ENCODE peak calls at places on chromosomes 11 and 22, in seven cellular contexts. One of them, this sample, is unnamed.

GRCh38 chr11:96319901-96320656 is 22.9 kb downstream of the MAML2 start:
- DNase-seq in adrenal gland: no peak
- DNase-seq in transverse colon: no peak
- DNase-seq in astrocyte: no peak
- DNase-seq in heart right ventricle: no peak
- DNase-seq in cardiac muscle cell: no peak
- DNase-seq in PC-3: no peak
- DNase-seq in this sample: no peak

GRCh38 chr11:66708026-66708579 is 20.9 kb downstream of the SPTBN2 start:
- DNase-seq in adrenal gland: no peak
- DNase-seq in transverse colon: no peak
- DNase-seq in astrocyte: no peak
- DNase-seq in heart right ventricle: no peak
- DNase-seq in cardiac muscle cell: no peak
- DNase-seq in PC-3: no peak
- DNase-seq in this sample: no peak

GRCh38 chr11:43575931-43576833 is 104.4 kb upstream of the HSD17B12 start:
- DNase-seq in adrenal gland: no peak
- DNase-seq in transverse colon: no peak
- DNase-seq in astrocyte: peak; percentile 38
- DNase-seq in heart right ventricle: no peak
- DNase-seq in cardiac muscle cell: peak; percentile 64
- DNase-seq in PC-3: no peak
- DNase-seq in this sample: no peak

GRCh38 chr11:113894421-113894996 is 10.1 kb upstream of the HTR3B start:
- DNase-seq in adrenal gland: no peak
- DNase-seq in transverse colon: no peak
- DNase-seq in astrocyte: no peak
- DNase-seq in heart right ventricle: peak; percentile 18
- DNase-seq in cardiac muscle cell: peak; percentile 85
- DNase-seq in PC-3: no peak
- DNase-seq in this sample: no peak

GRCh38 chr22:43154887-43155536 is 3.7 kb downstream of the TSPO start:
- DNase-seq in adrenal gland: no peak
- DNase-seq in transverse colon: no peak
- DNase-seq in astrocyte: no peak
- DNase-seq in heart right ventricle: no peak
- DNase-seq in cardiac muscle cell: no peak
- DNase-seq in PC-3: no peak
- DNase-seq in this sample: no peak

GRCh38 chr22:37701121-37701786 is 4.4 kb downstream of the TRIOBP start:
- DNase-seq in adrenal gland: no peak
- DNase-seq in transverse colon: no peak
- DNase-seq in astrocyte: no peak
- DNase-seq in heart right ventricle: no peak
- DNase-seq in cardiac muscle cell: no peak
- DNase-seq in PC-3: peak; percentile 18
- DNase-seq in this sample: no peak

GRCh38 chr22:44384563-44384940 is 71.8 kb upstream of the SHISAL1 start:
- DNase-seq in adrenal gland: no peak
- DNase-seq in transverse colon: no peak
- DNase-seq in astrocyte: no peak
- DNase-seq in heart right ventricle: no peak
- DNase-seq in cardiac muscle cell: no peak
- DNase-seq in PC-3: no peak
- DNase-seq in this sample: no peak

GRCh38 chr11:90774727-90775572 is 552.1 kb upstream of the CHORDC1 start:
- DNase-seq in adrenal gland: no peak
- DNase-seq in transverse colon: no peak
- DNase-seq in astrocyte: no peak
- DNase-seq in heart right ventricle: no peak
- DNase-seq in cardiac muscle cell: no peak
- DNase-seq in PC-3: no peak
- DNase-seq in this sample: no peak

GRCh38 chr22:42648368-42649260 is 578 bp downstream of the CYB5R3 start:
- DNase-seq in adrenal gland: peak; percentile 64
- DNase-seq in transverse colon: peak; percentile 89
- DNase-seq in astrocyte: peak; percentile 44
- DNase-seq in heart right ventricle: peak; percentile 61
- DNase-seq in cardiac muscle cell: no peak
- DNase-seq in PC-3: peak; percentile 37
- DNase-seq in this sample: peak; percentile 52

GRCh38 chr11:96551136-96551535 is 161.3 kb downstream of the JRKL start:
- DNase-seq in adrenal gland: no peak
- DNase-seq in transverse colon: no peak
- DNase-seq in astrocyte: no peak
- DNase-seq in heart right ventricle: no peak
- DNase-seq in cardiac muscle cell: no peak
- DNase-seq in PC-3: peak; percentile 1
- DNase-seq in this sample: no peak

GRCh38 chr11:70099578-70100282 is 21.6 kb downstream of the ANO1 start:
- DNase-seq in adrenal gland: no peak
- DNase-seq in transverse colon: no peak
- DNase-seq in astrocyte: peak; percentile 44
- DNase-seq in heart right ventricle: no peak
- DNase-seq in cardiac muscle cell: no peak
- DNase-seq in PC-3: no peak
- DNase-seq in this sample: no peak

GRCh38 chr11:75855191-75855590 is 40.2 kb downstream of the UVRAG start:
- DNase-seq in adrenal gland: no peak
- DNase-seq in transverse colon: no peak
- DNase-seq in astrocyte: no peak
- DNase-seq in heart right ventricle: no peak
- DNase-seq in cardiac muscle cell: no peak
- DNase-seq in PC-3: no peak
- DNase-seq in this sample: no peak

GRCh38 chr11:26442131-26442530 is 110.2 kb downstream of the ANO3 start:
- DNase-seq in adrenal gland: no peak
- DNase-seq in transverse colon: no peak
- DNase-seq in astrocyte: peak; percentile 46
- DNase-seq in heart right ventricle: no peak
- DNase-seq in cardiac muscle cell: no peak
- DNase-seq in PC-3: peak; percentile 28
- DNase-seq in this sample: no peak

GRCh38 chr11:114262681-114263509 is 33.3 kb upstream of the NNMT start:
- DNase-seq in adrenal gland: peak; percentile 62
- DNase-seq in transverse colon: no peak
- DNase-seq in astrocyte: peak; percentile 26
- DNase-seq in heart right ventricle: peak; percentile 43
- DNase-seq in cardiac muscle cell: peak; percentile 82
- DNase-seq in PC-3: peak; percentile 74
- DNase-seq in this sample: peak; percentile 74

GRCh38 chr22:42243802-42244060 is 26.7 kb downstream of the TCF20 start:
- DNase-seq in adrenal gland: no peak
- DNase-seq in transverse colon: no peak
- DNase-seq in astrocyte: no peak
- DNase-seq in heart right ventricle: no peak
- DNase-seq in cardiac muscle cell: no peak
- DNase-seq in PC-3: no peak
- DNase-seq in this sample: no peak

GRCh38 chr11:66686801-66687750 is 9.4 kb upstream of the RBM4B start:
- DNase-seq in adrenal gland: no peak
- DNase-seq in transverse colon: no peak
- DNase-seq in astrocyte: no peak
- DNase-seq in heart right ventricle: no peak
- DNase-seq in cardiac muscle cell: no peak
- DNase-seq in PC-3: no peak
- DNase-seq in this sample: peak; percentile 38

GRCh38 chr11:104630352-104630751 is 267.9 kb downstream of the CASP12 start:
- DNase-seq in adrenal gland: no peak
- DNase-seq in transverse colon: no peak
- DNase-seq in astrocyte: no peak
- DNase-seq in heart right ventricle: no peak
- DNase-seq in cardiac muscle cell: no peak
- DNase-seq in PC-3: no peak
- DNase-seq in this sample: no peak

GRCh38 chr22:45149671-45150070 is 14.1 kb upstream of the NUP50 start:
- DNase-seq in adrenal gland: no peak
- DNase-seq in transverse colon: no peak
- DNase-seq in astrocyte: no peak
- DNase-seq in heart right ventricle: no peak
- DNase-seq in cardiac muscle cell: no peak
- DNase-seq in PC-3: no peak
- DNase-seq in this sample: no peak

GRCh38 chr22:35437038-35437437 is 37.1 kb downstream of the MCM5 start:
- DNase-seq in adrenal gland: no peak
- DNase-seq in transverse colon: no peak
- DNase-seq in astrocyte: no peak
- DNase-seq in heart right ventricle: no peak
- DNase-seq in cardiac muscle cell: no peak
- DNase-seq in PC-3: peak; percentile 32
- DNase-seq in this sample: peak; percentile 61

GRCh38 chr11:65615950-65616574 is 486 bp downstream of the PCNX3 start:
- DNase-seq in adrenal gland: peak; percentile 50
- DNase-seq in transverse colon: no peak
- DNase-seq in astrocyte: no peak
- DNase-seq in heart right ventricle: no peak
- DNase-seq in cardiac muscle cell: peak; percentile 58
- DNase-seq in PC-3: peak; percentile 29
- DNase-seq in this sample: peak; percentile 78

GRCh38 chr22:19980766-19981165 is 35.9 kb downstream of the ARVCF start:
- DNase-seq in adrenal gland: no peak
- DNase-seq in transverse colon: no peak
- DNase-seq in astrocyte: no peak
- DNase-seq in heart right ventricle: no peak
- DNase-seq in cardiac muscle cell: no peak
- DNase-seq in PC-3: no peak
- DNase-seq in this sample: no peak

GRCh38 chr22:22141771-22142591 is 102.6 kb upstream of the VPREB1 start:
- DNase-seq in adrenal gland: no peak
- DNase-seq in transverse colon: no peak
- DNase-seq in astrocyte: no peak
- DNase-seq in heart right ventricle: no peak
- DNase-seq in cardiac muscle cell: no peak
- DNase-seq in PC-3: no peak
- DNase-seq in this sample: no peak

GRCh38 chr22:43560651-43561050 is 148.8 kb downstream of the MPPED1 start:
- DNase-seq in adrenal gland: no peak
- DNase-seq in transverse colon: no peak
- DNase-seq in astrocyte: no peak
- DNase-seq in heart right ventricle: no peak
- DNase-seq in cardiac muscle cell: no peak
- DNase-seq in PC-3: no peak
- DNase-seq in this sample: no peak

GRCh38 chr11:21475276-21475675 is 717.6 kb upstream of the ANO5 start:
- DNase-seq in adrenal gland: no peak
- DNase-seq in transverse colon: no peak
- DNase-seq in astrocyte: no peak
- DNase-seq in heart right ventricle: no peak
- DNase-seq in cardiac muscle cell: no peak
- DNase-seq in PC-3: no peak
- DNase-seq in this sample: no peak

GRCh38 chr11:131408011-131408640 is 37.7 kb downstream of the NTM start:
- DNase-seq in adrenal gland: peak; percentile 37
- DNase-seq in transverse colon: no peak
- DNase-seq in astrocyte: peak; percentile 4
- DNase-seq in heart right ventricle: peak; percentile 24
- DNase-seq in cardiac muscle cell: peak; percentile 27
- DNase-seq in PC-3: peak; percentile 65
- DNase-seq in this sample: peak; percentile 62
- TF ChIP-seq CTCF in adrenal gland: peak; percentile 36
- TF ChIP-seq CTCF in transverse colon: peak; percentile 24
- TF ChIP-seq CTCF in astrocyte: peak; percentile 58
- TF ChIP-seq CTCF in heart right ventricle: peak; percentile 39
- TF ChIP-seq CTCF in cardiac muscle cell: peak; percentile 57
- TF ChIP-seq CTCF in PC-3: peak; percentile 80
- TF ChIP-seq CTCF in this sample: peak; percentile 89

DNA sequence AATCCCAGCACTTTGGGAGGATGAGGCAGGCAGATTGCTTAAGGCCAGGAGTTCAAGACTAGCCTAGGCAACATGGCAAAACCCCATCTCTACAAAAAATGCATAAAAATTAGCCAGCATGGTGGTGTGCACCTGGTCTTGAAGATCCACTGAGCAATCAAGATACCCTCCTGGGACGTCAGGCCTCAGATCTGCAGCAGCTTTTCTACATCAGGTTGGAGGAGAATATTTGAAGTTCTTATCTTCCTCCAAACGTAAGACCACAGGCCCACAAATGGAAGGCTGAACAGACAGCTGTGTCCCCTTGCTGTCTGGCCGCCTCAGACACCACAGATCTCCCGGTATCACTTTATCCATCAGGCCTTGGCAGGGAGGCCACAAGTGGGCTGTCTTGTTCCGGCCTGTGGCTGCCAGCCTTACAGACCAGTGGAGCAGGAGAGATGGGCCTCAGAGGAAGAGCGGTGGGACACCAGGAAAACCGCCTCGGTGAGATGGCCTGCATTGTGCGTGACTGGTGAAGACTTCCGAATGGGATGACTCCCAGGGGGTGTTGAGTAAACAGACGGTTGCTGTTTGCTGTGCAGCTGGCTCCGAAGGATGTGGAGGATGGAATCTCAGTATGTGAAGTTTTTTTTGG is 15.9 kb downstream of the UBASH3B start:
- DNase-seq in adrenal gland: no peak
- DNase-seq in transverse colon: no peak
- DNase-seq in astrocyte: no peak
- DNase-seq in heart right ventricle: peak; percentile 40
- DNase-seq in cardiac muscle cell: no peak
- DNase-seq in PC-3: no peak
- DNase-seq in this sample: no peak
- H3K4me1 ChIP-seq in adrenal gland: peaks cover 4% of the 10 kb centered on the region
- H3K4me1 ChIP-seq in transverse colon: no peaks in the 10 kb centered on the region
- H3K4me1 ChIP-seq in astrocyte: peaks cover 21% of the 10 kb centered on the region
- H3K4me1 ChIP-seq in heart right ventricle: peaks cover 23% of the 10 kb centered on the region
- H3K4me1 ChIP-seq in cardiac muscle cell: no peaks in the 10 kb centered on the region
- H3K4me1 ChIP-seq in PC-3: peaks cover 47% of the 10 kb centered on the region
- H3K4me1 ChIP-seq in this sample: peaks cover 15% of the 10 kb centered on the region

GRCh38 chr11:61425367-61426131 is 4.2 kb downstream of the CPSF7 start:
- DNase-seq in adrenal gland: no peak
- DNase-seq in transverse colon: no peak
- DNase-seq in astrocyte: no peak
- DNase-seq in heart right ventricle: no peak
- DNase-seq in cardiac muscle cell: no peak
- DNase-seq in PC-3: no peak
- DNase-seq in this sample: no peak

GRCh38 chr11:61429691-61430582 is at the start of the genes CPSF7 and SDHAF2:
- DNase-seq in adrenal gland: peak; percentile 97
- DNase-seq in transverse colon: peak; percentile 98
- DNase-seq in astrocyte: peak; percentile 87
- DNase-seq in heart right ventricle: peak; percentile 96
- DNase-seq in cardiac muscle cell: peak; percentile 98
- DNase-seq in PC-3: peak; percentile 98
- DNase-seq in this sample: peak; percentile 97

DNA sequence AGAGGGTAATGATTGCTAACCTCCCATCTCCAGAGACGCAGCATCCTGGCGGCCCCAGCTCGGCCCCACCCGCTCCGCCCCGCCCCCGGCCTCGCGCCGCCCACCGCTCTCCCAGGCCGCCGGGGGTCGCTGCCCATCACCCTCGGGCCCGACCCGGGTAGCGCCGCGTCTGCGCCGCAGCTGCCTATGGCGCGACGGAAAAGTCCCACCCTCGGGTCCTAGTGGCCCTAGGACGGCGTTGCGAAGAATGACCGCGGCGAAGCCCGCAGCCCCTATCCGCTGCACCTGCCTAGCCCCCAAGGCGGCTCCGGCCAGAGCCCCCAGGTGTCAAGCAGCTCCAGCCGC is 457 bp downstream of the CPSF7 start:
- DNase-seq in adrenal gland: peak; percentile 65
- DNase-seq in transverse colon: peak; percentile 63
- DNase-seq in astrocyte: peak; percentile 27
- DNase-seq in heart right ventricle: peak; percentile 56
- DNase-seq in cardiac muscle cell: peak; percentile 95
- DNase-seq in PC-3: peak; percentile 51
- DNase-seq in this sample: peak; percentile 82
- TF ChIP-seq CTCF in adrenal gland: no peak
- TF ChIP-seq CTCF in transverse colon: no peak
- TF ChIP-seq CTCF in astrocyte: no peak
- TF ChIP-seq CTCF in heart right ventricle: peak; percentile 19
- TF ChIP-seq CTCF in cardiac muscle cell: peak; percentile 11
- TF ChIP-seq CTCF in PC-3: peak; percentile 34
- TF ChIP-seq CTCF in this sample: peak; percentile 43

GRCh38 chr11:19929655-19930054 is 217.0 kb downstream of the NAV2 start:
- DNase-seq in adrenal gland: no peak
- DNase-seq in transverse colon: no peak
- DNase-seq in astrocyte: peak; percentile 58
- DNase-seq in heart right ventricle: no peak
- DNase-seq in cardiac muscle cell: no peak
- DNase-seq in PC-3: no peak
- DNase-seq in this sample: no peak
- H3K4me1 ChIP-seq in adrenal gland: no peaks in the 10 kb centered on the region
- H3K4me1 ChIP-seq in transverse colon: peaks cover 9% of the 10 kb centered on the region
- H3K4me1 ChIP-seq in astrocyte: peaks cover 13% of the 10 kb centered on the region
- H3K4me1 ChIP-seq in heart right ventricle: peaks cover 16% of the 10 kb centered on the region
- H3K4me1 ChIP-seq in cardiac muscle cell: no peaks in the 10 kb centered on the region
- H3K4me1 ChIP-seq in PC-3: peaks cover 6% of the 10 kb centered on the region
- H3K4me1 ChIP-seq in this sample: peaks cover 10% of the 10 kb centered on the region